ENCODE peak calls at places on chromosomes 3 and 15, in seven cellular contexts. Q, D, L, V, R, X and Z are unnamed samples.

GRCh38 chr3:47540281-47540680 is 26.8 kb upstream of the ELP6 start:
- DNase-seq in L (no peak), R (no peak), V (no peak), X (no peak), Q (no peak), D (no peak), Z (no peak)

GRCh38 chr15:87263844-87264243 is 992.7 kb downstream of the NTRK3 start:
- DNase-seq in D (no peak), X (no peak), V (no peak), L (no peak), R (no peak), Q (no peak), Z (no peak)

GRCh38 chr3:96959902-96960596 is 145.7 kb downstream of the EPHA6 start:
- DNase-seq in Q (no peak), R (no peak), L (no peak), D (no peak), X (no peak), V (no peak), Z (no peak)

GRCh38 chr3:191239439-191240035 is 40.5 kb downstream of the OSTN start:
- DNase-seq in V (no peak), Q (no peak), X (no peak), R (no peak), L (peak; percentile 5), D (no peak), Z (no peak)

GRCh38 chr15:70563561-70564095 is 199.7 kb downstream of the UACA start:
- DNase-seq in L (no peak), D (no peak), X (no peak), Q (no peak), V (no peak), R (no peak), Z (no peak)

GRCh38 chr3:151686257-151686656 is 47.5 kb upstream of the AADACL2 start:
- DNase-seq in R (no peak), X (no peak), Q (no peak), L (peak; percentile 34), V (no peak), D (no peak), Z (no peak)

GRCh38 chr3:44058022-44058867 is 183.4 kb upstream of the TOPAZ1 start:
- DNase-seq in R (no peak), D (peak; percentile 70), X (no peak), V (no peak), Q (no peak), L (no peak), Z (peak; percentile 8)

GRCh38 chr3:49357466-49358216 is 512 bp downstream of the GPX1 start:
- DNase-seq in Q (peak; percentile 14), D (no peak), V (peak; percentile 89), X (peak; percentile 40), R (no peak), L (no peak), Z (peak; percentile 53)

GRCh38 chr15:76169013-76169412 is 109.2 kb downstream of the TMEM266 start:
- DNase-seq in L (peak; percentile 62), Q (no peak), X (no peak), D (peak; percentile 25), V (no peak), R (no peak), Z (peak; percentile 64)

GRCh38 chr3:70127192-70127591 is 127.7 kb downstream of the SAMMSON start:
- DNase-seq in V (no peak), D (no peak), L (no peak), X (no peak), Q (no peak), R (no peak), Z (no peak)

GRCh38 chr3:111592143-111592542 is 3.0 kb downstream of the ZBED2 start:
- DNase-seq in X (no peak), R (no peak), V (no peak), L (no peak), Q (no peak), D (no peak), Z (no peak)

GRCh38 chr3:187989458-187990153 is 164.4 kb upstream of the LPP start:
- DNase-seq in V (no peak), L (no peak), X (no peak), R (no peak), D (no peak), Q (no peak), Z (peak; percentile 95)